ENCODE peak calls at places on chromosome 18, in nine cellular contexts. H is ascending aorta, Z is fibroblast of lung, J is cardiac muscle cell, M is neuronal stem cell, C is pancreas, B is adrenal gland, W is breast epithelium, L is left ventricle myocardium inferior. V is an unnamed sample. For H3K27me3 and H3K36me3, the result is how much of the 10 kb centered on the place peaks cover.

GRCh38 chr18:80022613-80023012 is 11.6 kb upstream of the RBFA start:
- DNase-seq in Z (peak), H (no peak), W (no peak), J (peak), L (no peak), B (no peak), M (peak), C (no peak), V (peak)

GRCh38 chr18:26479065-26479685 is 69.2 kb downstream of the KCTD1 start:
- DNase-seq in L (no peak), W (no peak), B (no peak), J (no peak), H (no peak), Z (no peak), C (no peak), M (no peak), V (no peak)

GRCh38 chr18:22558945-22559385 is 141.2 kb upstream of the CTAGE1 start:
- DNase-seq in B (peak), H (peak), Z (peak), L (peak), M (no peak), C (peak), J (peak), W (no peak), V (no peak)

GRCh38 chr18:62452280-62452824 is 70.5 kb upstream of the ZCCHC2 start:
- DNase-seq in W (peak), Z (no peak), J (peak), B (no peak), L (no peak), H (no peak), C (no peak), M (no peak), V (no peak)

GRCh38 chr18:12236934-12237832 is 17.0 kb upstream of the CIDEA start:
- DNase-seq in M (peak), C (peak), Z (peak), B (peak), J (peak), L (peak), H (peak), W (peak), V (peak)

GRCh38 chr18:8261651-8262091 is 347.6 kb upstream of the RAB12 start:
- DNase-seq in H (no peak), L (no peak), M (no peak), J (no peak), W (no peak), B (no peak), Z (no peak), C (no peak), V (no peak)

GRCh38 chr18:71503222-71503621 is 1040.9 kb downstream of the CBLN2 start:
- DNase-seq in H (no peak), M (no peak), Z (no peak), B (no peak), L (no peak), W (no peak), J (no peak), C (no peak), V (no peak)

GRCh38 chr18:68960355-68960754 is 162.5 kb downstream of the CCDC102B start:
- DNase-seq in M (no peak), L (no peak), C (no peak), Z (peak), B (no peak), H (no peak), W (no peak), J (peak), V (no peak)

GRCh38 chr18:52572036-52572750 is 232.2 kb downstream of the DCC start:
- DNase-seq in M (no peak), Z (no peak), C (no peak), L (no peak), B (no peak), W (no peak), J (no peak), H (no peak), V (no peak)

GRCh38 chr18:49842656-49843055 is 29.3 kb upstream of the ACAA2 start:
- DNase-seq in W (no peak), J (no peak), L (no peak), C (no peak), B (no peak), M (no peak), H (no peak), Z (no peak), V (no peak)

GRCh38 chr18:55286257-55286825 is 301.7 kb downstream of the TCF4 start:
- DNase-seq in J (no peak), B (no peak), W (no peak), Z (peak), H (no peak), C (no peak), L (no peak), M (no peak), V (no peak)

GRCh38 chr18:22542400-22542835 is 124.7 kb upstream of the CTAGE1 start:
- DNase-seq in C (no peak), L (peak), Z (peak), M (no peak), J (peak), W (no peak), B (peak), H (peak), V (no peak)

GRCh38 chr18:31247574-31248199 is 70.3 kb upstream of the DSG1 start:
- DNase-seq in B (no peak), J (peak), L (no peak), W (no peak), Z (peak), M (no peak), C (no peak), H (no peak), V (no peak)

GRCh38 chr18:27583021-27583420 is 397.9 kb upstream of the CHST9 start:
- DNase-seq in H (no peak), C (no peak), W (no peak), B (no peak), M (no peak), Z (peak), J (peak), L (no peak), V (no peak)

GRCh38 chr18:69387181-69387580 is 13.5 kb upstream of the DOK6 start:
- DNase-seq in Z (no peak), C (no peak), J (peak), W (no peak), H (no peak), B (no peak), M (no peak), L (no peak), V (no peak)

GRCh38 chr18:71036783-71037182 is 747.9 kb downstream of the SOCS6 start:
- DNase-seq in W (no peak), H (no peak), M (no peak), L (no peak), C (no peak), B (no peak), Z (peak), J (peak), V (no peak)

GRCh38 chr18:79577451-79578395 is 101.9 kb upstream of the CTDP1 start:
- DNase-seq in W (no peak), J (peak), B (no peak), C (peak), Z (peak), M (no peak), H (peak), L (peak), V (no peak)

GRCh38 chr18:79634593-79634992 is 45.0 kb upstream of the CTDP1 start:
- DNase-seq in M (no peak), H (peak), J (no peak), W (no peak), B (no peak), C (peak), L (no peak), Z (peak), V (no peak)

GRCh38 chr18:29882620-29883019 is 1159.9 kb downstream of the DSC3 start:
- DNase-seq in M (no peak), Z (peak), L (no peak), B (no peak), W (no peak), J (no peak), C (no peak), H (no peak), V (no peak)

GRCh38 chr18:30763913-30764350 is 278.6 kb downstream of the DSC3 start:
- DNase-seq in L (no peak), Z (no peak), M (peak), J (no peak), C (no peak), H (no peak), W (no peak), B (no peak), V (no peak)

GRCh38 chr18:27447530-27447929 is 262.4 kb upstream of the CHST9 start:
- DNase-seq in C (no peak), J (no peak), W (no peak), H (no peak), Z (no peak), L (no peak), B (no peak), M (no peak), V (no peak)

GRCh38 chr18:12630136-12630535 is 27.8 kb downstream of the SPIRE1 start:
- DNase-seq in Z (peak), C (no peak), M (no peak), J (peak), W (no peak), H (no peak), B (no peak), L (no peak), V (no peak)

GRCh38 chr18:36298113-36298701 is 694 bp downstream of the FHOD3 start:
- DNase-seq in J (no peak), L (no peak), C (peak), H (no peak), W (no peak), M (peak), Z (no peak), B (no peak), V (no peak)

GRCh38 chr18:6633370-6633769 is 96.1 kb upstream of the ARHGAP28 start:
- DNase-seq in B (no peak), C (no peak), Z (no peak), W (no peak), H (no peak), M (peak), J (no peak), L (no peak), V (no peak)

GRCh38 chr18:67731853-67732252 is 215.3 kb upstream of the DSEL start:
- DNase-seq in H (no peak), C (no peak), L (no peak), M (no peak), Z (peak), W (no peak), B (no peak), J (no peak), V (no peak)

GRCh38 chr18:48838166-48838775 is 112.5 kb downstream of the SMAD7 start:
- DNase-seq in J (no peak), H (no peak), B (no peak), C (no peak), M (no peak), Z (no peak), L (no peak), W (no peak), V (no peak)

GRCh38 chr18:22149710-22150109 is 19.7 kb upstream of the GATA6 start:
- DNase-seq in J (no peak), H (no peak), W (no peak), C (no peak), B (no peak), Z (no peak), L (no peak), M (no peak), V (no peak)

GRCh38 chr18:44735071-44735470 is 54.4 kb downstream of the SETBP1 start:
- DNase-seq in Z (no peak), J (no peak), W (no peak), L (no peak), H (no peak), M (no peak), C (no peak), B (no peak), V (no peak)
- H3K27me3 ChIP-seq in Z (under half), J (under half), W (under half), L (under half), H (under half), M (under half), C (under half), B (under half), V (under half)

GRCh38 chr18:76909418-76909817 is 87.1 kb downstream of the ZNF236 start:
- DNase-seq in J (no peak), C (no peak), L (no peak), Z (no peak), B (no peak), W (no peak), H (no peak), M (no peak), V (no peak)
- H3K36me3 ChIP-seq in J (under half), C (under half), L (half or more), Z (under half), B (half or more), W (under half), H (half or more), M (half or more), V (under half)

DNA sequence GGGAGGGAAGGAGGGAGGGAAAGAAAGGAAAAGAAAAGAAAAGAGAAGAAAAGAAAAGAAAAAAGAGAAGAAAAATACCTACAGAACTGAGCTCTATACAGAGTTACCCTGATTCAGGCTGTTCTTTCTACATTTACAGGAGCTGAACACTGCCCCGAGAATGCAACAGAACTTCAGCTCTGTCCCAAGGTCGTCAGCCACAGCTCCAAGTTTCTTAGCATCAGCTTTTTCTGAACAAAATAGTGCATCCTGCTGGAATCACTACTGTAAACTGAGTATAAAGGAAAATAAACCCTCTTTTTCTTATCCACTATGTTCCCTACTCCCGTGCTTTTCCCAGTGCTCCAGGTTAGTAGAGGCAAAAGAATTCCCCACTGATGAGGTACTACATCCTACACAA is 4.7 kb upstream of the PPP4R1 start:
- DNase-seq in Z (peak), L (no peak), C (no peak), W (no peak), H (no peak), B (no peak), J (no peak), M (no peak), V (no peak)
- H3K27ac ChIP-seq in Z (peak), L (no peak), C (no peak), W (no peak), H (peak), B (no peak), J (no peak), M (no peak), V (no peak)

DNA sequence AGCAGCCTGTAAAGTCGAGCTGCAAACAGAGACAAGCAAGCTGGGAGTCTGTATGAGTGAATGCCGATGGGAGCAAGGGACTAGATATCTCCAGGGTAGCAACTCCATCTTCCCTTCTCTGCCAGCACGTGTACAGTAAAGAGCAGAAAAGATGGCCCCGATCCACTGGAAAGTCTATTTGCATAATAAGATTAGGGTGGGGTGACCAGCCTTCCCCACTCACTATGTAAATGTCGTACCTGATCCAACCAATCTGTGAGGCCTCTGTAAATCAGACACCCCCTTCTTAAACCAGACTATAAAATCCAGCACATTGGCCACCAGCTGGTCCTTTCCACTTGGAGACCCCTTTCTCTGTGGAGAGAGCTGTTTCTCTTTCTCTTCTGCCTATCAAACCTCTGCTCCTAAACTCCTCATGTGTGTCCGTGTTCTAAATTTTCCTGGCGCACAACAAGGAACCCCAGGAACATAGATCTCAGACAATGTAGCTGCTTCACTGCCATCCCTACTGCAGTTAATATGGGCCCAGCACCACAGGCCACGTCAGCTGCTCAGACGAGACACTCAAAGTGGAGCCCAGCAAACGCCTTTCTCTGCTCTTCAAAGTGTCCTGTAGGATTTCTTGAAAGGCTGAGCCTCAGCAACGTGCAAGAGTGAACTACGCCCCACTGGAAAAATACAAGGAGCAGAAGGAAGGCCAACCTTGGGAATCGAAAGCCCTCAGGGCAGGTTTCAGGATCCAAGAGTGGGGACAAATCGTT is 26.1 kb downstream of the DIPK1C start:
- DNase-seq in J (no peak), M (no peak), B (no peak), H (no peak), Z (no peak), W (no peak), L (no peak), C (no peak), V (no peak)
- H3K27me3 ChIP-seq in J (under half), M (under half), B (under half), H (under half), Z (under half), W (under half), L (under half), C (under half), V (under half)

GRCh38 chr18:37381554-37381953 is 184.0 kb downstream of the CELF4 start:
- DNase-seq in W (no peak), H (no peak), C (no peak), Z (no peak), J (no peak), B (no peak), M (no peak), L (no peak), V (no peak)
- H3K36me3 ChIP-seq in W (under half), H (under half), C (under half), Z (under half), J (under half), B (under half), M (under half), L (under half), V (under half)

DNA sequence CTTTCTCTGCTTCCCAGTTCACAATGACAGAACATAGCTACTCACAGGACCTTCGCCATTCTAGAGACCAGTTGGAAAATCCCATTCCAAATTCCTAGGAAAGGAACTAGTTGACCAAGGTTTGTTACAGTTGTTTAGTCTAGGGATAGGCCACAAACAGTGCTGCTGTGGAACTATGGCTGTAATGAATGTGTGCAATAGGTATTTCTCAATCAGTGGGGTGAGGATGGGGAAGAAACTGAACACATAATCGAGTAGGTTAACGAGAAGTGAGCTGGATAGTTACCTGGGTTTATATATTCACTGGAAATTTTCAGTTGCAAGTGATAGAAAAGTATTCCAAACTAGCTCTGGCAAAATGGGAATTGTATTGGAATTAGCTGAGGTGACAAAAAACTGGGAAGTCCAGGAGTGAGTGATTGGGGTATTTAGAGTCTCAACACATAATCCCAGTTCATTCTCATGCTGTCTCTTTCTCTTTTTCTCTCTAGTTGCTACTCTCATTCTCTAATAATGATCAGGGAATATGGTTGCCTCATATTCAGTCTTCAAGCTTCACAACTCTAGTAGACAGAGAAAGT is 18.2 kb upstream of the HMSD start:
- DNase-seq in B (no peak), M (no peak), W (no peak), Z (no peak), C (no peak), J (no peak), L (no peak), H (no peak), V (no peak)
- H3K27ac ChIP-seq in B (no peak), M (no peak), W (no peak), Z (no peak), C (no peak), J (no peak), L (no peak), H (no peak), V (no peak)